ENCODE peak calls at places on chromosomes 11 and 22, in four cellular contexts. E is activated CD4-positive, alpha-beta T cell treated with anti-CD3 and anti-CD28 coated beads, Interleukin-2, amount 50 U/mL, for 4 hours; L is epithelial cell of esophagus; X is GM04504. J is an unnamed sample.

GRCh38 chr22:48337957-48338792 is 1489.5 kb downstream of the BRD1 start:
- DNase-seq in L (no peak), X (no peak), E (no peak), J (no peak)

GRCh38 chr22:24189249-24190158 is 8.2 kb downstream of the SUSD2 start:
- DNase-seq in E (peak; percentile 25), X (peak; percentile 28), L (peak; percentile 57), J (no peak)

GRCh38 chr22:23772315-23773246 is at the start of gene MMP11:
- DNase-seq in X (no peak), L (peak; percentile 17), E (peak; percentile 45), J (no peak)

GRCh38 chr22:24496661-24497060 is 1.5 kb downstream of the UPB1 start:
- DNase-seq in X (no peak), E (no peak), L (no peak), J (no peak)

GRCh38 chr11:120611576-120611975 is 100.0 kb downstream of the GRIK4 start:
- DNase-seq in X (no peak), E (no peak), L (no peak), J (no peak)

GRCh38 chr11:36131719-36132349 is 157.4 kb downstream of the COMMD9 start:
- DNase-seq in E (no peak), L (peak; percentile 44), X (peak; percentile 11), J (no peak)

GRCh38 chr11:17013548-17014320 is 480 bp downstream of the PLEKHA7 start:
- DNase-seq in E (peak; percentile 8), L (peak; percentile 29), X (no peak), J (no peak)

GRCh38 chr11:13923716-13924650 is 38.5 kb upstream of the SPON1 start:
- DNase-seq in E (no peak), L (peak; percentile 2), X (no peak), J (no peak)

GRCh38 chr22:18997925-18998315 is 61.8 kb upstream of the PRODH start:
- DNase-seq in E (no peak), X (no peak), L (no peak), J (no peak)

GRCh38 chr11:110196241-110196754 is 100.1 kb downstream of the RDX start:
- DNase-seq in X (peak; percentile 62), E (no peak), L (peak; percentile 95), J (peak; percentile 84)

GRCh38 chr22:37818397-37819099 is 4.6 kb upstream of the GALR3 start:
- DNase-seq in E (peak; percentile 56), X (no peak), L (peak; percentile 73), J (no peak)

GRCh38 chr22:49124588-49124987 is 703.1 kb downstream of the BRD1 start:
- DNase-seq in X (no peak), L (no peak), E (no peak), J (no peak)

GRCh38 chr11:116657842-116658825 is 114.7 kb downstream of the BUD13 start:
- DNase-seq in X (no peak), L (no peak), E (no peak), J (no peak)

GRCh38 chr11:33635161-33635560 is 65.5 kb downstream of the C11orf91 start:
- DNase-seq in E (no peak), L (peak; percentile 59), X (peak; percentile 83), J (no peak)

GRCh38 chr22:46042786-46043185 is 65.8 kb upstream of the WNT7B start:
- DNase-seq in E (no peak), L (no peak), X (no peak), J (no peak)

GRCh38 chr11:120013325-120014250 is 124.3 kb downstream of the TRIM29 start:
- DNase-seq in X (no peak), L (peak; percentile 66), E (no peak), J (no peak)

GRCh38 chr22:49620003-49620556 is 207.6 kb downstream of the BRD1 start:
- DNase-seq in E (no peak), X (no peak), L (no peak), J (no peak)

GRCh38 chr11:57761301-57762234 is at the start of gene CTNND1:
- DNase-seq in X (peak; percentile 96), E (no peak), L (peak; percentile 98), J (peak; percentile 94)

GRCh38 chr11:134558916-134559616 is 147.0 kb upstream of the B3GAT1 start:
- DNase-seq in X (no peak), L (no peak), E (no peak), J (no peak)

GRCh38 chr11:105092255-105093239 is 47.0 kb downstream of the CARD18 start:
- DNase-seq in L (peak; percentile 73), E (no peak), X (no peak), J (no peak)

GRCh38 chr22:24435861-24436351 is 8.5 kb downstream of the ADORA2A start:
- DNase-seq in L (no peak), E (no peak), X (no peak), J (peak; percentile 41)

GRCh38 chr11:91194551-91194950 is 971.7 kb upstream of the CHORDC1 start:
- DNase-seq in E (no peak), X (no peak), L (no peak), J (no peak)

GRCh38 chr11:71066311-71066710 is 186.1 kb downstream of the SHANK2 start:
- DNase-seq in X (no peak), E (no peak), L (no peak), J (no peak)

GRCh38 chr11:79189055-79189454 is 251.8 kb downstream of the TENM4 start:
- DNase-seq in X (no peak), L (no peak), E (no peak), J (no peak)

GRCh38 chr11:130606781-130607511 is 158.5 kb downstream of the ADAMTS15 start:
- DNase-seq in E (no peak), X (no peak), L (no peak), J (no peak)

GRCh38 chr22:47369431-47370015 is 607.1 kb downstream of the TBC1D22A start:
- DNase-seq in X (no peak), E (no peak), L (no peak), J (no peak)

GRCh38 chr22:36344106-36344827 is 43.5 kb downstream of the MYH9 start:
- DNase-seq in L (peak; percentile 61), X (no peak), E (peak; percentile 60), J (no peak)

GRCh38 chr11:85663781-85664560 is 958 bp downstream of the CREBZF start:
- DNase-seq in X (no peak), L (peak; percentile 66), E (peak; percentile 88), J (no peak)

GRCh38 chr11:31870609-31871309 is 59.6 kb upstream of the PAX6 start:
- DNase-seq in X (peak; percentile 8), E (no peak), L (peak; percentile 58), J (no peak)

GRCh38 chr11:118200901-118201680 is 23.7 kb downstream of the JAML start:
- DNase-seq in E (peak; percentile 47), X (no peak), L (no peak), J (no peak)

GRCh38 chr11:1003159-1003558 is 33.4 kb downstream of the MUC6 start:
- DNase-seq in L (no peak), X (no peak), E (no peak), J (no peak)

J was measured in HS-5.